ENCODE peak calls at places on chromosomes 4 and X, in six cellular contexts. K is RWPE1, Q is AG09309, J is D341Med, H is caudate nucleus, T is brain pericyte. M is an unnamed sample.

GRCh38 chr4:63528592-63528991 is 880.7 kb downstream of the TECRL start:
- DNase-seq in K (no peak), Q (no peak), J (no peak), H (no peak), T (no peak), M (no peak)

GRCh38 chr4:120769227-120769626 is 153.3 kb downstream of the PRDM5 start:
- DNase-seq in K (peak; percentile 12), Q (peak; percentile 1), J (no peak), H (no peak), T (peak; percentile 47), M (no peak)

GRCh38 chrX:64186974-64187761 is 18.3 kb downstream of the AMER1 start:
- DNase-seq in K (no peak), Q (no peak), J (no peak), H (no peak), T (no peak), M (no peak)

GRCh38 chrX:10177620-10178019 is 20.8 kb downstream of the CLCN4 start:
- DNase-seq in K (no peak), Q (no peak), J (no peak), H (no peak), T (peak; percentile 7), M (no peak)

GRCh38 chrX:38055170-38055847 is 49.0 kb downstream of the SYTL5 start:
- DNase-seq in K (no peak), Q (peak; percentile 17), J (no peak), H (no peak), T (peak; percentile 11), M (no peak)

GRCh38 chr4:149292422-149293055 is 523.1 kb downstream of the IQCM start:
- DNase-seq in K (no peak), Q (no peak), J (no peak), H (no peak), T (no peak), M (no peak)

GRCh38 chrX:10047133-10047532 is 80.0 kb downstream of the CLDN34 start:
- DNase-seq in K (no peak), Q (no peak), J (no peak), H (no peak), T (no peak), M (no peak)

GRCh38 chr4:186392017-186392416 is 126.0 kb downstream of the F11 start:
- DNase-seq in K (no peak), Q (no peak), J (no peak), H (no peak), T (no peak), M (no peak)

GRCh38 chrX:120244395-120244734 is 6.2 kb upstream of the ZBTB33 start:
- DNase-seq in K (no peak), Q (no peak), J (no peak), H (no peak), T (no peak), M (no peak)

GRCh38 chr4:93814722-93815121 is 13.8 kb upstream of the ATOH1 start:
- DNase-seq in K (no peak), Q (no peak), J (no peak), H (no peak), T (no peak), M (no peak)